ENCODE peak calls at places on chromosome 10, in nine cellular contexts. M is body of pancreas, Q is tibial artery, E is brain microvascular endothelial cell, K is IMR-90, R is PC-9, I is mesendoderm, L is fibroblast of lung, G is endodermal cell. T is an unnamed sample.

GRCh38 chr10:11208908-11209809 is 191.5 kb downstream of the CELF2 start:
- DNase-seq in K (no peak), R (no peak), M (no peak), I (no peak), G (no peak), Q (no peak), L (no peak), E (no peak), T (no peak)

GRCh38 chr10:109207361-109207760 is 716.0 kb downstream of the XPNPEP1 start:
- DNase-seq in K (no peak), G (no peak), Q (no peak), M (no peak), I (peak), R (no peak), L (peak), E (no peak), T (no peak)

GRCh38 chr10:30709700-30710358 is 80.3 kb upstream of the LYZL2 start:
- DNase-seq in Q (no peak), I (no peak), M (no peak), G (no peak), L (no peak), E (no peak), K (no peak), R (no peak), T (no peak)

GRCh38 chr10:23556727-23557440 is 118.0 kb downstream of the OTUD1 start:
- DNase-seq in M (no peak), G (no peak), K (peak), Q (no peak), E (peak), R (no peak), I (no peak), L (peak), T (peak)

GRCh38 chr10:70784476-70784875 is 701 bp downstream of the TBATA start:
- DNase-seq in E (peak), G (no peak), Q (no peak), L (peak), R (no peak), M (no peak), K (peak), I (peak), T (no peak)

GRCh38 chr10:89274928-89275327 is 23.4 kb upstream of the LIPA start:
- DNase-seq in L (peak), G (no peak), K (no peak), Q (no peak), R (no peak), M (no peak), I (no peak), E (no peak), T (peak)

GRCh38 chr10:114902151-114902550 is 35.8 kb upstream of the TRUB1 start:
- DNase-seq in E (no peak), Q (no peak), R (no peak), L (peak), I (no peak), K (peak), M (no peak), G (no peak), T (no peak)

GRCh38 chr10:63634488-63635090 is 113.4 kb downstream of the REEP3 start:
- DNase-seq in Q (no peak), K (no peak), G (no peak), L (peak), M (no peak), E (no peak), R (no peak), I (no peak), T (no peak)

GRCh38 chr10:92119340-92119739 is 171.5 kb downstream of the CPEB3 start:
- DNase-seq in K (no peak), L (no peak), G (peak), R (no peak), E (no peak), I (peak), M (no peak), Q (no peak), T (no peak)

GRCh38 chr10:92187101-92187500 is 103.8 kb downstream of the CPEB3 start:
- DNase-seq in E (no peak), G (no peak), I (no peak), M (no peak), K (no peak), L (no peak), Q (no peak), R (no peak), T (no peak)

GRCh38 chr10:16989826-16990293 is 139.8 kb downstream of the CUBN start:
- DNase-seq in G (peak), I (peak), K (no peak), R (no peak), M (no peak), L (peak), Q (no peak), E (no peak), T (no peak)

GRCh38 chr10:133276435-133277201 is at the start of gene ADAM8:
- DNase-seq in L (no peak), R (peak), G (peak), M (peak), I (peak), E (no peak), K (no peak), Q (no peak), T (no peak)
- H3K4me3 ChIP-seq in L (no peak), R (peak), G (peak), M (no peak), I (no peak), E (no peak), K (no peak), Q (peak), T (no peak)

DNA sequence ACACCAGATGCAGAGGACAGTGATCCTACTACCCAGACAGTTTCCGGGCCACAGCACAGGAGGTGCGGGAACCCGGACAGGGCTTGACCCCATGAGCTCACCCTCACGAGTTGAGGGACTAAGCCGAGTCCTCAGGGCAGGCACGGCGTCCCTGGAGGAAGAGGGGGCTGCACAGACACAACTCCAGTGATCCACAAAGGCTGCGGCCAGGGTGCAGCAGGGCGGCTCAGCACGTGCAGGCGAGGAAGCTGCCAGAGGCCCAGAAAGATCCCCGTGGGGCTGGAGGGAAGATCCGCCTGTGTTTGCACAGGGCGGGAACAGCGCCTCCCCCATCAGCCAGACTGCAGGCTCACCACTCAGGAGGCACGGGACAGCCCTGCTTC is 45.9 kb upstream of the TMEM72 start:
- DNase-seq in I (no peak), K (no peak), R (no peak), L (no peak), G (no peak), Q (no peak), E (no peak), M (no peak), T (no peak)
- H3K4me3 ChIP-seq in I (no peak), K (no peak), R (no peak), L (no peak), G (no peak), Q (peak), E (no peak), M (no peak), T (peak)

GRCh38 chr10:132574783-132575319 is 37.3 kb downstream of the INPP5A start:
- DNase-seq in E (peak), L (peak), K (no peak), Q (no peak), I (peak), R (peak), M (no peak), G (peak), T (peak)

GRCh38 chr10:132577350-132578005 is 39.9 kb downstream of the INPP5A start:
- DNase-seq in E (no peak), Q (no peak), G (peak), R (no peak), I (no peak), M (peak), L (no peak), K (no peak), T (peak)

GRCh38 chr10:132575320-132576201 is 38.0 kb downstream of the INPP5A start:
- DNase-seq in M (peak), G (no peak), R (peak), I (no peak), L (peak), E (peak), Q (peak), K (peak), T (peak)

GRCh38 chr10:132578287-132578951 is 40.8 kb downstream of the INPP5A start:
- DNase-seq in R (no peak), I (no peak), K (no peak), M (no peak), L (no peak), E (no peak), Q (no peak), G (no peak), T (no peak)

DNA sequence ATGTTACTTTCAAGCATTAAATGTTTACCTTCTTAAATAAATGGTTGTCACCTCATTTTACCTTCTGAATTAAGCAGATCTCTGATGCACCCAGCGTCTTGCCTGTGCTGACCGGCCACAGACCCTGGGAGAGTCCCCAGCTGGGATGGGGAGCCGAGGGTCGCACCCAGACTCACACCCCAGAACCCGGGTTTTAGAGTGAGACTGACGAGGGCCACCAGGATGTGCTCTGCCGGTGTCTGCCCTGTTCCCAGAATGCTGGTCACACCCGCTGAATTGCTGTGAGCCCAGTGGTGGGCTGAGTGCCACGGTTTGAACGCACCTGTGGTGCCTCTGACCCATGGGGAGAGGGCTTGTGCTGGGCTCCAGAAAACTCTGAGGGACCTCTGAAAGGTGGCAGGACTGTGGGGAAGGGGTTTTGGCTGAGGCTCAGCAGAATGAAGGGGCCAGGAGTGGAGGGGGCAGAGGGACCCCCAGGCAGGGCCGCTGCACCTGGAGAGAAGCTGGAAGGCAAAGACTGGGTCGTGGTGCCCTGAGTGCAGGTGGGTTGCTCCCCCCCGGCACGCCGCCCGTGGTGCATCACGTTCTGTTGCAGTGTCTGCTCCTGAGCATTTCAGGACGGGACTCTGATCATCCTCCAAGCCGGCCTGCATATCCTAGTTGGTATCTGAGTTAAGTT is 39.2 kb downstream of the INPP5A start:
- DNase-seq in K (no peak), I (no peak), G (no peak), M (no peak), E (no peak), Q (no peak), R (no peak), L (no peak), T (no peak)
- H3K4me3 ChIP-seq in K (no peak), I (no peak), G (no peak), M (no peak), E (no peak), Q (no peak), R (no peak), L (no peak), T (no peak)

GRCh38 chr10:117132751-117133231 is 5.3 kb downstream of the VAX1 start:
- DNase-seq in L (no peak), M (no peak), G (peak), Q (no peak), E (no peak), R (no peak), I (peak), K (no peak), T (no peak)

GRCh38 chr10:117133273-117134083 is 4.6 kb downstream of the VAX1 start:
- DNase-seq in I (peak), L (no peak), K (no peak), G (peak), E (no peak), R (no peak), Q (no peak), M (no peak), T (no peak)

GRCh38 chr10:117135026-117135372 is 3.1 kb downstream of the VAX1 start:
- DNase-seq in M (no peak), K (no peak), R (no peak), E (no peak), L (peak), G (no peak), I (peak), Q (no peak), T (no peak)

GRCh38 chr10:117135480-117136140 is 2.5 kb downstream of the VAX1 start:
- DNase-seq in I (no peak), E (no peak), R (no peak), G (no peak), Q (no peak), M (no peak), L (no peak), K (no peak), T (no peak)

GRCh38 chr10:117134084-117135025 is 3.7 kb downstream of the VAX1 start:
- DNase-seq in L (no peak), K (no peak), E (no peak), I (peak), R (no peak), G (peak), M (no peak), Q (no peak), T (no peak)
- H3K4me3 ChIP-seq in L (no peak), K (no peak), E (no peak), I (no peak), R (no peak), G (peak), M (no peak), Q (peak), T (no peak)

GRCh38 chr10:113444766-113445365 is 108.0 kb upstream of the HABP2 start:
- DNase-seq in L (no peak), G (no peak), I (no peak), R (no peak), M (no peak), E (no peak), K (no peak), Q (no peak), T (no peak)
- H3K4me3 ChIP-seq in L (no peak), G (no peak), I (no peak), R (no peak), M (no peak), E (no peak), K (no peak), Q (no peak), T (no peak)

GRCh38 chr10:35881320-35881719 is 239.2 kb upstream of the FZD8 start:
- DNase-seq in K (no peak), I (no peak), L (no peak), Q (no peak), M (no peak), E (no peak), G (no peak), R (no peak), T (no peak)
- H3K4me3 ChIP-seq in K (no peak), I (no peak), L (no peak), Q (no peak), M (no peak), E (no peak), G (no peak), R (no peak), T (no peak)

DNA sequence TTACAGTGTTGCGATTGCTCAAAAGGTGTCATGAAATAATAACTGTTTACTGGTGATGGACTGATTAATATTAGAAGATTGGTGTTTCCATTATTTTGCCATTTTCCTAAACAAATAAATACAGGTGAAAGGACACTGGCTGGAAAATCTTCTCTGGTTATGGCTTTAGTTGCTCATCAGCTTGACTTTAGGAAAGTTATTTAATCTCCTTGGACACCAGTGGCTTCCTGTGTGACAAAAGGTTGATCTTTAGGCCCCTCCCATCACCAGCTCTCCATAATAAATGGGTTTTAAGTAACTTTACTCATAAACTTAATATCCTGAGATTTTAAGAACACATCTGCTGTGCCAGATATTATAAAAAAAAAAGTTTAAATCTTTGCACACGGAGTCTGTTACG is 737 bp downstream of the CABCOCO1 start:
- DNase-seq in M (no peak), E (no peak), I (peak), L (no peak), G (no peak), Q (no peak), K (no peak), R (no peak), T (no peak)
- H3K4me3 ChIP-seq in M (no peak), E (peak), I (no peak), L (peak), G (peak), Q (peak), K (no peak), R (no peak), T (no peak)